ENCODE peak calls at places on chromosomes 7 and 10, in nine cellular contexts. V, Q, I, M, N, O, Z, W and S are unnamed samples.

GRCh38 chr10:12796431-12797185 is 204.9 kb downstream of the CCDC3 start:
- DNase-seq in V (no peak), Q (no peak), I (no peak), M (no peak), N (no peak), O (no peak), Z (no peak), W (no peak), S (no peak)

GRCh38 chr7:37142943-37143342 is 305.7 kb downstream of the ELMO1 start:
- DNase-seq in V (no peak), Q (no peak), I (no peak), M (no peak), N (no peak), O (no peak), Z (no peak), W (no peak), S (no peak)

GRCh38 chr10:104331208-104331838 is 6.9 kb downstream of the ITPRIP start:
- DNase-seq in V (no peak), Q (no peak), I (no peak), M (peak), N (no peak), O (no peak), Z (no peak), W (no peak), S (peak)

GRCh38 chr10:61901829-61902447 is 439 bp downstream of the ARID5B start:
- DNase-seq in V (no peak), Q (peak), I (no peak), M (peak), N (no peak), O (no peak), Z (no peak), W (no peak), S (no peak)

GRCh38 chr10:69172241-69172998 is 7.6 kb upstream of the SUPV3L1 start:
- DNase-seq in V (no peak), Q (no peak), I (no peak), M (no peak), N (no peak), O (no peak), Z (no peak), W (no peak), S (no peak)

GRCh38 chr7:11424006-11424405 is 408.0 kb downstream of the THSD7A start:
- DNase-seq in V (no peak), Q (no peak), I (no peak), M (no peak), N (no peak), O (no peak), Z (no peak), W (no peak), S (no peak)

GRCh38 chr10:35821339-35821911 is 179.3 kb upstream of the FZD8 start:
- DNase-seq in V (no peak), Q (no peak), I (no peak), M (no peak), N (no peak), O (no peak), Z (no peak), W (no peak), S (no peak)

GRCh38 chr7:134420509-134421125 is 38.3 kb downstream of the AKR1B1 start:
- DNase-seq in V (no peak), Q (peak), I (no peak), M (peak), N (no peak), O (no peak), Z (peak), W (peak), S (peak)

GRCh38 chr10:107618461-107619093 is 454.1 kb upstream of the SORCS1 start:
- DNase-seq in V (no peak), Q (no peak), I (no peak), M (no peak), N (no peak), O (no peak), Z (no peak), W (no peak), S (peak)

GRCh38 chr7:5638994-5639393 is 142.5 kb downstream of the RNF216 start:
- DNase-seq in V (no peak), Q (no peak), I (no peak), M (no peak), N (no peak), O (no peak), Z (no peak), W (no peak), S (no peak)